ENCODE peak calls at places on chromosomes 6 and 20, in ten cellular contexts. One of them, this sample, is unnamed.

GRCh38 chr6:129619579-129620233 is 90.3 kb downstream of the ARHGAP18 start:
- DNase-seq in non-pigmented ciliary epithelial cell: no peak
- DNase-seq in heart left ventricle: no peak
- DNase-seq in A172: no peak
- DNase-seq in C1 segment of cervical spinal cord: no peak
- DNase-seq in psoas muscle: no peak
- DNase-seq in astrocyte of the spinal cord: no peak
- DNase-seq in body of pancreas: no peak
- DNase-seq in iris pigment epithelial cell: no peak
- DNase-seq in AG08395: no peak
- DNase-seq in this sample: no peak

GRCh38 chr6:15911753-15912504 is 217.0 kb upstream of the MYLIP start:
- DNase-seq in non-pigmented ciliary epithelial cell: no peak
- DNase-seq in A172: no peak
- DNase-seq in AG08395: no peak
- DNase-seq in body of pancreas: no peak
- DNase-seq in C1 segment of cervical spinal cord: no peak
- DNase-seq in psoas muscle: no peak
- DNase-seq in iris pigment epithelial cell: no peak
- DNase-seq in heart left ventricle: no peak
- DNase-seq in astrocyte of the spinal cord: no peak
- DNase-seq in this sample: no peak

GRCh38 chr20:62073323-62073722 is 7.6 kb upstream of the TAF4 start:
- DNase-seq in psoas muscle: no peak
- DNase-seq in heart left ventricle: no peak
- DNase-seq in iris pigment epithelial cell: no peak
- DNase-seq in C1 segment of cervical spinal cord: no peak
- DNase-seq in AG08395: no peak
- DNase-seq in body of pancreas: no peak
- DNase-seq in non-pigmented ciliary epithelial cell: no peak
- DNase-seq in astrocyte of the spinal cord: no peak
- DNase-seq in A172: no peak
- DNase-seq in this sample: no peak

GRCh38 chr6:136989591-136990578 is 54.9 kb downstream of the IL20RA start:
- DNase-seq in non-pigmented ciliary epithelial cell: no peak
- DNase-seq in body of pancreas: peak; percentile 45
- DNase-seq in C1 segment of cervical spinal cord: no peak
- DNase-seq in astrocyte of the spinal cord: no peak
- DNase-seq in AG08395: no peak
- DNase-seq in iris pigment epithelial cell: no peak
- DNase-seq in heart left ventricle: no peak
- DNase-seq in A172: peak; percentile 21
- DNase-seq in psoas muscle: no peak
- DNase-seq in this sample: no peak

GRCh38 chr20:46368902-46369268 is 37.5 kb downstream of the ELMO2 start:
- DNase-seq in psoas muscle: no peak
- DNase-seq in iris pigment epithelial cell: no peak
- DNase-seq in body of pancreas: no peak
- DNase-seq in AG08395: no peak
- DNase-seq in heart left ventricle: no peak
- DNase-seq in non-pigmented ciliary epithelial cell: no peak
- DNase-seq in A172: peak; percentile 38
- DNase-seq in C1 segment of cervical spinal cord: no peak
- DNase-seq in astrocyte of the spinal cord: no peak
- DNase-seq in this sample: no peak

GRCh38 chr6:143941852-143942627 is 66.0 kb downstream of the PLAGL1 start:
- DNase-seq in A172: peak; percentile 23
- DNase-seq in psoas muscle: peak; percentile 64
- DNase-seq in C1 segment of cervical spinal cord: no peak
- DNase-seq in body of pancreas: peak; percentile 43
- DNase-seq in iris pigment epithelial cell: peak; percentile 56
- DNase-seq in heart left ventricle: no peak
- DNase-seq in astrocyte of the spinal cord: peak; percentile 52
- DNase-seq in non-pigmented ciliary epithelial cell: no peak
- DNase-seq in AG08395: peak; percentile 55
- DNase-seq in this sample: peak; percentile 38

GRCh38 chr20:16104783-16105182 is 468.5 kb downstream of the KIF16B start:
- DNase-seq in A172: no peak
- DNase-seq in iris pigment epithelial cell: no peak
- DNase-seq in C1 segment of cervical spinal cord: no peak
- DNase-seq in body of pancreas: no peak
- DNase-seq in non-pigmented ciliary epithelial cell: no peak
- DNase-seq in heart left ventricle: no peak
- DNase-seq in astrocyte of the spinal cord: no peak
- DNase-seq in psoas muscle: no peak
- DNase-seq in AG08395: no peak
- DNase-seq in this sample: no peak

GRCh38 chr6:106102967-106103727 is 17.0 kb downstream of the PRDM1 start:
- DNase-seq in non-pigmented ciliary epithelial cell: no peak
- DNase-seq in body of pancreas: no peak
- DNase-seq in psoas muscle: no peak
- DNase-seq in heart left ventricle: no peak
- DNase-seq in AG08395: no peak
- DNase-seq in iris pigment epithelial cell: no peak
- DNase-seq in A172: no peak
- DNase-seq in astrocyte of the spinal cord: no peak
- DNase-seq in C1 segment of cervical spinal cord: no peak
- DNase-seq in this sample: no peak

GRCh38 chr20:62811720-62812119 is 5.1 kb upstream of the COL9A3 start:
- DNase-seq in body of pancreas: no peak
- DNase-seq in C1 segment of cervical spinal cord: no peak
- DNase-seq in astrocyte of the spinal cord: no peak
- DNase-seq in heart left ventricle: no peak
- DNase-seq in iris pigment epithelial cell: no peak
- DNase-seq in AG08395: no peak
- DNase-seq in A172: no peak
- DNase-seq in psoas muscle: no peak
- DNase-seq in non-pigmented ciliary epithelial cell: no peak
- DNase-seq in this sample: no peak

GRCh38 chr20:25479638-25480037 is 72.2 kb downstream of the GINS1 start:
- DNase-seq in astrocyte of the spinal cord: no peak
- DNase-seq in body of pancreas: no peak
- DNase-seq in A172: no peak
- DNase-seq in C1 segment of cervical spinal cord: no peak
- DNase-seq in psoas muscle: no peak
- DNase-seq in iris pigment epithelial cell: no peak
- DNase-seq in non-pigmented ciliary epithelial cell: no peak
- DNase-seq in AG08395: no peak
- DNase-seq in heart left ventricle: peak; percentile 20
- DNase-seq in this sample: no peak

GRCh38 chr6:106279179-106279578 is 46.4 kb downstream of the ATG5 start:
- DNase-seq in body of pancreas: no peak
- DNase-seq in C1 segment of cervical spinal cord: no peak
- DNase-seq in psoas muscle: no peak
- DNase-seq in non-pigmented ciliary epithelial cell: peak; percentile 55
- DNase-seq in astrocyte of the spinal cord: peak; percentile 63
- DNase-seq in AG08395: peak; percentile 19
- DNase-seq in A172: no peak
- DNase-seq in iris pigment epithelial cell: peak; percentile 67
- DNase-seq in heart left ventricle: no peak
- DNase-seq in this sample: peak; percentile 52

GRCh38 chr6:130526466-130526865 is 160.6 kb downstream of the TMEM200A start:
- DNase-seq in A172: no peak
- DNase-seq in body of pancreas: no peak
- DNase-seq in psoas muscle: no peak
- DNase-seq in C1 segment of cervical spinal cord: no peak
- DNase-seq in astrocyte of the spinal cord: no peak
- DNase-seq in heart left ventricle: no peak
- DNase-seq in AG08395: no peak
- DNase-seq in iris pigment epithelial cell: no peak
- DNase-seq in non-pigmented ciliary epithelial cell: no peak
- DNase-seq in this sample: no peak

GRCh38 chr20:56624786-56625681 is 4.1 kb upstream of the TFAP2C start:
- DNase-seq in body of pancreas: no peak
- DNase-seq in A172: no peak
- DNase-seq in iris pigment epithelial cell: no peak
- DNase-seq in non-pigmented ciliary epithelial cell: no peak
- DNase-seq in C1 segment of cervical spinal cord: no peak
- DNase-seq in psoas muscle: no peak
- DNase-seq in astrocyte of the spinal cord: no peak
- DNase-seq in AG08395: no peak
- DNase-seq in heart left ventricle: no peak
- DNase-seq in this sample: no peak

GRCh38 chr6:170174124-170174770 is 116.6 kb downstream of the DLL1 start:
- DNase-seq in heart left ventricle: peak; percentile 62
- DNase-seq in iris pigment epithelial cell: no peak
- DNase-seq in C1 segment of cervical spinal cord: no peak
- DNase-seq in body of pancreas: peak; percentile 22
- DNase-seq in non-pigmented ciliary epithelial cell: no peak
- DNase-seq in AG08395: no peak
- DNase-seq in astrocyte of the spinal cord: no peak
- DNase-seq in psoas muscle: peak; percentile 64
- DNase-seq in A172: no peak
- DNase-seq in this sample: no peak

GRCh38 chr6:84771732-84772131 is 7.3 kb upstream of the TBX18 start:
- DNase-seq in non-pigmented ciliary epithelial cell: no peak
- DNase-seq in body of pancreas: no peak
- DNase-seq in A172: no peak
- DNase-seq in iris pigment epithelial cell: no peak
- DNase-seq in C1 segment of cervical spinal cord: no peak
- DNase-seq in heart left ventricle: no peak
- DNase-seq in AG08395: no peak
- DNase-seq in astrocyte of the spinal cord: peak; percentile 57
- DNase-seq in psoas muscle: no peak
- DNase-seq in this sample: no peak

GRCh38 chr6:149934249-149935156 is 7.3 kb upstream of the ULBP2 start:
- DNase-seq in C1 segment of cervical spinal cord: peak; percentile 45
- DNase-seq in AG08395: peak; percentile 52
- DNase-seq in iris pigment epithelial cell: peak; percentile 73
- DNase-seq in A172: peak; percentile 59
- DNase-seq in heart left ventricle: no peak
- DNase-seq in psoas muscle: no peak
- DNase-seq in non-pigmented ciliary epithelial cell: peak; percentile 30
- DNase-seq in body of pancreas: peak; percentile 72
- DNase-seq in astrocyte of the spinal cord: peak; percentile 75
- DNase-seq in this sample: peak; percentile 83

GRCh38 chr6:143486752-143487151 is 24.8 kb downstream of the FUCA2 start:
- DNase-seq in heart left ventricle: no peak
- DNase-seq in AG08395: no peak
- DNase-seq in C1 segment of cervical spinal cord: no peak
- DNase-seq in body of pancreas: no peak
- DNase-seq in A172: no peak
- DNase-seq in iris pigment epithelial cell: no peak
- DNase-seq in astrocyte of the spinal cord: no peak
- DNase-seq in psoas muscle: no peak
- DNase-seq in non-pigmented ciliary epithelial cell: no peak
- DNase-seq in this sample: no peak

GRCh38 chr6:84825461-84825860 is 61.1 kb upstream of the TBX18 start:
- DNase-seq in astrocyte of the spinal cord: peak; percentile 82
- DNase-seq in C1 segment of cervical spinal cord: no peak
- DNase-seq in body of pancreas: no peak
- DNase-seq in heart left ventricle: no peak
- DNase-seq in psoas muscle: no peak
- DNase-seq in AG08395: peak; percentile 53
- DNase-seq in non-pigmented ciliary epithelial cell: peak; percentile 56
- DNase-seq in iris pigment epithelial cell: peak; percentile 81
- DNase-seq in A172: peak; percentile 83
- DNase-seq in this sample: peak; percentile 93

GRCh38 chr6:15073344-15073789 is 172.5 kb upstream of the JARID2 start:
- DNase-seq in iris pigment epithelial cell: no peak
- DNase-seq in body of pancreas: no peak
- DNase-seq in astrocyte of the spinal cord: no peak
- DNase-seq in heart left ventricle: no peak
- DNase-seq in psoas muscle: no peak
- DNase-seq in non-pigmented ciliary epithelial cell: no peak
- DNase-seq in C1 segment of cervical spinal cord: no peak
- DNase-seq in A172: peak; percentile 91
- DNase-seq in AG08395: no peak
- DNase-seq in this sample: peak; percentile 4

GRCh38 chr6:12342664-12343063 is 52.5 kb downstream of the EDN1 start:
- DNase-seq in iris pigment epithelial cell: no peak
- DNase-seq in astrocyte of the spinal cord: no peak
- DNase-seq in A172: no peak
- DNase-seq in non-pigmented ciliary epithelial cell: no peak
- DNase-seq in body of pancreas: no peak
- DNase-seq in psoas muscle: no peak
- DNase-seq in C1 segment of cervical spinal cord: no peak
- DNase-seq in heart left ventricle: no peak
- DNase-seq in AG08395: no peak
- DNase-seq in this sample: no peak

GRCh38 chr6:116461563-116462507 is 660 bp downstream of the CALHM6 start:
- DNase-seq in body of pancreas: peak; percentile 28
- DNase-seq in heart left ventricle: peak; percentile 77
- DNase-seq in AG08395: peak; percentile 44
- DNase-seq in astrocyte of the spinal cord: peak; percentile 46
- DNase-seq in psoas muscle: peak; percentile 79
- DNase-seq in C1 segment of cervical spinal cord: no peak
- DNase-seq in iris pigment epithelial cell: peak; percentile 62
- DNase-seq in non-pigmented ciliary epithelial cell: no peak
- DNase-seq in A172: no peak
- DNase-seq in this sample: no peak

GRCh38 chr6:775863-776262 is 82.9 kb upstream of the EXOC2 start:
- DNase-seq in iris pigment epithelial cell: no peak
- DNase-seq in non-pigmented ciliary epithelial cell: no peak
- DNase-seq in heart left ventricle: no peak
- DNase-seq in A172: no peak
- DNase-seq in C1 segment of cervical spinal cord: no peak
- DNase-seq in AG08395: no peak
- DNase-seq in psoas muscle: no peak
- DNase-seq in body of pancreas: no peak
- DNase-seq in astrocyte of the spinal cord: no peak
- DNase-seq in this sample: no peak

GRCh38 chr20:35902545-35902941 is 51.8 kb downstream of the SCAND1 start:
- DNase-seq in psoas muscle: no peak
- DNase-seq in C1 segment of cervical spinal cord: no peak
- DNase-seq in A172: no peak
- DNase-seq in AG08395: no peak
- DNase-seq in body of pancreas: no peak
- DNase-seq in heart left ventricle: no peak
- DNase-seq in iris pigment epithelial cell: peak; percentile 28
- DNase-seq in astrocyte of the spinal cord: no peak
- DNase-seq in non-pigmented ciliary epithelial cell: no peak
- DNase-seq in this sample: no peak

GRCh38 chr6:138957484-138957883 is 30.6 kb downstream of the REPS1 start:
- DNase-seq in C1 segment of cervical spinal cord: no peak
- DNase-seq in AG08395: peak; percentile 4
- DNase-seq in psoas muscle: no peak
- DNase-seq in iris pigment epithelial cell: no peak
- DNase-seq in body of pancreas: no peak
- DNase-seq in astrocyte of the spinal cord: peak; percentile 52
- DNase-seq in A172: no peak
- DNase-seq in heart left ventricle: no peak
- DNase-seq in non-pigmented ciliary epithelial cell: no peak
- DNase-seq in this sample: no peak

GRCh38 chr6:166435574-166435973 is 52.8 kb upstream of the MPC1 start:
- DNase-seq in psoas muscle: no peak
- DNase-seq in heart left ventricle: no peak
- DNase-seq in non-pigmented ciliary epithelial cell: no peak
- DNase-seq in iris pigment epithelial cell: no peak
- DNase-seq in astrocyte of the spinal cord: no peak
- DNase-seq in A172: no peak
- DNase-seq in C1 segment of cervical spinal cord: no peak
- DNase-seq in body of pancreas: no peak
- DNase-seq in AG08395: no peak
- DNase-seq in this sample: no peak

GRCh38 chr20:7497985-7498384 is 442.3 kb downstream of the HAO1 start:
- DNase-seq in body of pancreas: no peak
- DNase-seq in AG08395: peak; percentile 13
- DNase-seq in heart left ventricle: no peak
- DNase-seq in A172: no peak
- DNase-seq in C1 segment of cervical spinal cord: no peak
- DNase-seq in astrocyte of the spinal cord: peak; percentile 84
- DNase-seq in psoas muscle: no peak
- DNase-seq in non-pigmented ciliary epithelial cell: peak; percentile 88
- DNase-seq in iris pigment epithelial cell: peak; percentile 96
- DNase-seq in this sample: peak; percentile 80

GRCh38 chr6:127249619-127250018 is 17.0 kb upstream of the RNF146 start:
- DNase-seq in body of pancreas: no peak
- DNase-seq in heart left ventricle: no peak
- DNase-seq in AG08395: no peak
- DNase-seq in C1 segment of cervical spinal cord: peak; percentile 93
- DNase-seq in iris pigment epithelial cell: no peak
- DNase-seq in non-pigmented ciliary epithelial cell: no peak
- DNase-seq in A172: no peak
- DNase-seq in astrocyte of the spinal cord: no peak
- DNase-seq in psoas muscle: no peak
- DNase-seq in this sample: no peak

GRCh38 chr6:30326446-30327231 is at the start of gene TRIM39:
- DNase-seq in A172: peak; percentile 67
- DNase-seq in body of pancreas: peak; percentile 84
- DNase-seq in C1 segment of cervical spinal cord: peak; percentile 94
- DNase-seq in AG08395: peak; percentile 92
- DNase-seq in non-pigmented ciliary epithelial cell: no peak
- DNase-seq in psoas muscle: peak; percentile 93
- DNase-seq in iris pigment epithelial cell: peak; percentile 87
- DNase-seq in heart left ventricle: peak; percentile 93
- DNase-seq in astrocyte of the spinal cord: peak; percentile 86
- DNase-seq in this sample: peak; percentile 77

This sample was measured in brain microvascular endothelial cell.